ENCODE peak calls at places on chromosomes 1 and 21, in seven cellular contexts. One of them, this sample, is unnamed.

GRCh38 chr1:151165281-151165737 is 393 bp downstream of the LYSMD1 start:
- DNase-seq in K562: no peak
- DNase-seq in Caco-2: no peak
- DNase-seq in choroid plexus epithelial cell: peak; percentile 60
- DNase-seq in adipocyte: peak; percentile 79
- DNase-seq in ovary: peak; percentile 73
- DNase-seq in lung: peak; percentile 51
- DNase-seq in this sample: peak; percentile 48

GRCh38 chr21:21851657-21852056 is 853.4 kb downstream of the NCAM2 start:
- DNase-seq in K562: no peak
- DNase-seq in Caco-2: no peak
- DNase-seq in choroid plexus epithelial cell: peak; percentile 13
- DNase-seq in adipocyte: peak; percentile 25
- DNase-seq in ovary: no peak
- DNase-seq in lung: no peak
- DNase-seq in this sample: no peak

GRCh38 chr1:237732657-237733056 is 158.1 kb downstream of the ZP4 start:
- DNase-seq in K562: no peak
- DNase-seq in Caco-2: no peak
- DNase-seq in choroid plexus epithelial cell: no peak
- DNase-seq in adipocyte: no peak
- DNase-seq in ovary: no peak
- DNase-seq in lung: no peak
- DNase-seq in this sample: no peak

GRCh38 chr1:27600500-27601175 is 3.3 kb downstream of the AHDC1 start:
- DNase-seq in K562: peak; percentile 71
- DNase-seq in Caco-2: no peak
- DNase-seq in choroid plexus epithelial cell: peak; percentile 53
- DNase-seq in adipocyte: peak; percentile 56
- DNase-seq in ovary: no peak
- DNase-seq in lung: no peak
- DNase-seq in this sample: peak; percentile 74

GRCh38 chr1:110576441-110576840 is 29.7 kb downstream of the KCNA2 start:
- DNase-seq in K562: no peak
- DNase-seq in Caco-2: no peak
- DNase-seq in choroid plexus epithelial cell: no peak
- DNase-seq in adipocyte: no peak
- DNase-seq in ovary: no peak
- DNase-seq in lung: no peak
- DNase-seq in this sample: no peak

GRCh38 chr1:205494119-205494518 is 10.3 kb upstream of the CDK18 start:
- DNase-seq in K562: no peak
- DNase-seq in Caco-2: no peak
- DNase-seq in choroid plexus epithelial cell: no peak
- DNase-seq in adipocyte: no peak
- DNase-seq in ovary: no peak
- DNase-seq in lung: no peak
- DNase-seq in this sample: no peak

GRCh38 chr1:232084584-232085223 is 458.1 kb downstream of the DISC1 start:
- DNase-seq in K562: no peak
- DNase-seq in Caco-2: peak; percentile 48
- DNase-seq in choroid plexus epithelial cell: peak; percentile 41
- DNase-seq in adipocyte: peak; percentile 24
- DNase-seq in ovary: no peak
- DNase-seq in lung: no peak
- DNase-seq in this sample: peak; percentile 14

GRCh38 chr1:67393737-67394136 is 36.5 kb downstream of the SERBP1 start:
- DNase-seq in K562: no peak
- DNase-seq in Caco-2: no peak
- DNase-seq in choroid plexus epithelial cell: no peak
- DNase-seq in adipocyte: no peak
- DNase-seq in ovary: no peak
- DNase-seq in lung: no peak
- DNase-seq in this sample: no peak

GRCh38 chr1:27074175-27074780 is 61.6 kb upstream of the TENT5B start:
- DNase-seq in K562: peak; percentile 96
- DNase-seq in Caco-2: no peak
- DNase-seq in choroid plexus epithelial cell: peak; percentile 10
- DNase-seq in adipocyte: no peak
- DNase-seq in ovary: no peak
- DNase-seq in lung: no peak
- DNase-seq in this sample: no peak

DNA sequence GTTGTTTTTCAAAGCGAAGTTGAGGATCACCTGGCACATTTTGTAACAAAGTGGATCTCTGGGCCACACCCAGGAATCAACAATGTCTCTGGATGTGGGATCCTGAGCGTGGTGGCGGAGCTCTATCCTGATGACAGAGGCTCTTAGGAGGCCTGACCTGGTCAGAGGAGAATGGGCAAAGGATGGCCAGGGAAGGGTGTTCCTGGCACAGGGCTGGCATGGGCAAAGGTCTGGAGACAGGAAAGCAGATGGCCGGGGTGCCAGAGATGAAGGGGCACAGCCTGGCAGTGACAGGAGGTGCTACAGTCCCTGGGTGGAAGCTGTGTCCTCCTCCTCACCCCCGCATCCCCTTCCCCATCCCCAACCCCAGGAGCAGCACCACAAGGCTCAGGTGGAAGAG is 20.0 kb upstream of the MFN2 start:
- DNase-seq in K562: no peak
- DNase-seq in Caco-2: no peak
- DNase-seq in choroid plexus epithelial cell: no peak
- DNase-seq in adipocyte: no peak
- DNase-seq in ovary: no peak
- DNase-seq in lung: no peak
- DNase-seq in this sample: no peak
- H3K4me3 ChIP-seq in K562: no peak overlapping the region
- H3K4me3 ChIP-seq in Caco-2: no peak overlapping the region
- H3K4me3 ChIP-seq in choroid plexus epithelial cell: no peak overlapping the region
- H3K4me3 ChIP-seq in adipocyte: no peak overlapping the region
- H3K4me3 ChIP-seq in ovary: no peak overlapping the region
- H3K4me3 ChIP-seq in lung: no peak overlapping the region
- H3K4me3 ChIP-seq in this sample: no peak overlapping the region

GRCh38 chr1:228142616-228143203 is 2.6 kb downstream of the GUK1 start:
- DNase-seq in K562: no peak
- DNase-seq in Caco-2: no peak
- DNase-seq in choroid plexus epithelial cell: no peak
- DNase-seq in adipocyte: no peak
- DNase-seq in ovary: no peak
- DNase-seq in lung: no peak
- DNase-seq in this sample: no peak
- H3K4me3 ChIP-seq in K562: no peak overlapping the region
- H3K4me3 ChIP-seq in Caco-2: no peak overlapping the region
- H3K4me3 ChIP-seq in choroid plexus epithelial cell: no peak overlapping the region
- H3K4me3 ChIP-seq in adipocyte: peak overlapping the region; percentile 97
- H3K4me3 ChIP-seq in ovary: no peak overlapping the region
- H3K4me3 ChIP-seq in lung: no peak overlapping the region
- H3K4me3 ChIP-seq in this sample: no peak overlapping the region

GRCh38 chr1:58248067-58248466 is 298.5 kb downstream of the OMA1 start:
- DNase-seq in K562: no peak
- DNase-seq in Caco-2: no peak
- DNase-seq in choroid plexus epithelial cell: no peak
- DNase-seq in adipocyte: no peak
- DNase-seq in ovary: no peak
- DNase-seq in lung: no peak
- DNase-seq in this sample: no peak

GRCh38 chr1:58249729-58250586 is 296.6 kb downstream of the OMA1 start:
- DNase-seq in K562: peak; percentile 9
- DNase-seq in Caco-2: no peak
- DNase-seq in choroid plexus epithelial cell: peak; percentile 53
- DNase-seq in adipocyte: peak; percentile 29
- DNase-seq in ovary: peak; percentile 43
- DNase-seq in lung: no peak
- DNase-seq in this sample: no peak

GRCh38 chr1:58251415-58252073 is 295.0 kb downstream of the OMA1 start:
- DNase-seq in K562: peak; percentile 56
- DNase-seq in Caco-2: no peak
- DNase-seq in choroid plexus epithelial cell: peak; percentile 13
- DNase-seq in adipocyte: no peak
- DNase-seq in ovary: no peak
- DNase-seq in lung: no peak
- DNase-seq in this sample: peak; percentile 9

GRCh38 chr1:58250587-58250948 is 296.0 kb downstream of the OMA1 start:
- DNase-seq in K562: no peak
- DNase-seq in Caco-2: no peak
- DNase-seq in choroid plexus epithelial cell: no peak
- DNase-seq in adipocyte: no peak
- DNase-seq in ovary: no peak
- DNase-seq in lung: no peak
- DNase-seq in this sample: no peak

GRCh38 chr1:58249371-58249728 is 297.2 kb downstream of the OMA1 start:
- DNase-seq in K562: no peak
- DNase-seq in Caco-2: no peak
- DNase-seq in choroid plexus epithelial cell: no peak
- DNase-seq in adipocyte: no peak
- DNase-seq in ovary: no peak
- DNase-seq in lung: no peak
- DNase-seq in this sample: no peak
- H3K4me3 ChIP-seq in K562: no peak overlapping the region
- H3K4me3 ChIP-seq in Caco-2: no peak overlapping the region
- H3K4me3 ChIP-seq in choroid plexus epithelial cell: no peak overlapping the region
- H3K4me3 ChIP-seq in adipocyte: peak overlapping the region; percentile 47
- H3K4me3 ChIP-seq in ovary: peak overlapping the region; percentile 36
- H3K4me3 ChIP-seq in lung: no peak overlapping the region
- H3K4me3 ChIP-seq in this sample: no peak overlapping the region

GRCh38 chr1:222546548-222547259 is 1.2 kb downstream of the HHIPL2 start:
- DNase-seq in K562: no peak
- DNase-seq in Caco-2: no peak
- DNase-seq in choroid plexus epithelial cell: peak; percentile 78
- DNase-seq in adipocyte: peak; percentile 94
- DNase-seq in ovary: no peak
- DNase-seq in lung: peak; percentile 33
- DNase-seq in this sample: peak; percentile 99
- H3K4me3 ChIP-seq in K562: no peak overlapping the region
- H3K4me3 ChIP-seq in Caco-2: no peak overlapping the region
- H3K4me3 ChIP-seq in choroid plexus epithelial cell: no peak overlapping the region
- H3K4me3 ChIP-seq in adipocyte: peak overlapping the region; percentile 19
- H3K4me3 ChIP-seq in ovary: no peak overlapping the region
- H3K4me3 ChIP-seq in lung: no peak overlapping the region
- H3K4me3 ChIP-seq in this sample: peak overlapping the region; percentile 71

DNA sequence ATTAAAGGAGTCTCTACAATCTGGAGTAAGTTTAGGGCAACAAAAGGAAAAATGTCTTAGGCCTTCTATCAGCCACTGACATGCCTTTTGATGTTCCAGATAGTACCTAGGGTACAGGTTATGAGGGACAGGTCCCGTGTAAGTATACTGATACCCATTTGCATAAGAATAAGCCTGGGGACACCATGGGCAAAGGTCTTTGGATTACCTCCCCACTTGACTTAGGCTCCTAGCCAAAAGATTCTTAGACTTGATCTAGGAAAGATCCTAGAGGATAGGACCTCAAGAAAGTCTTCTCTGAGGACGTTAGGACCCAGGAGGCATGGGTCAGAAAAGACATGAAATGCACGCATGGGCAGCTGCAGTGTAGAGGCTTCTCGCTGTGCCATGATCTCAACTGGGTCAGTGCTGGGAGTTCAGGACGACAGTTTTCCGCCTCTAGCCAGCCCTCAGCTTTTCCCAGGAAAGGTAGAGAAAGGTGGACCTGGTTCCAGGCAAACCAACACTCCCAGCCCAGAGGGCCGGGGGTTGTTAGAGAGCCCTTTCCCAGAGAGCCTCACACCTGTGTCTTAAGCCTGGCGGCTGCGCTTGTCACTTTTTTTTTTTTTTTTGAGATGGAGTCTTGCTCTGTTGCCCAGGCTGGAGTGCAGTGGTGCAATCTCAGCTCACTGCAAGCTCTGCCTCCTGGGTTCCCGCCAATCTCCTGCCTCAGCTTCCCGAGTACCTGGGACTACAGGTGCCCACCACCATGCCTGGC is 26.6 kb downstream of the MSTO1 start:
- DNase-seq in K562: no peak
- DNase-seq in Caco-2: no peak
- DNase-seq in choroid plexus epithelial cell: no peak
- DNase-seq in adipocyte: no peak
- DNase-seq in ovary: no peak
- DNase-seq in lung: no peak
- DNase-seq in this sample: no peak
- H3K4me3 ChIP-seq in K562: no peak overlapping the region
- H3K4me3 ChIP-seq in Caco-2: no peak overlapping the region
- H3K4me3 ChIP-seq in choroid plexus epithelial cell: no peak overlapping the region
- H3K4me3 ChIP-seq in adipocyte: no peak overlapping the region
- H3K4me3 ChIP-seq in ovary: no peak overlapping the region
- H3K4me3 ChIP-seq in lung: no peak overlapping the region
- H3K4me3 ChIP-seq in this sample: no peak overlapping the region

DNA sequence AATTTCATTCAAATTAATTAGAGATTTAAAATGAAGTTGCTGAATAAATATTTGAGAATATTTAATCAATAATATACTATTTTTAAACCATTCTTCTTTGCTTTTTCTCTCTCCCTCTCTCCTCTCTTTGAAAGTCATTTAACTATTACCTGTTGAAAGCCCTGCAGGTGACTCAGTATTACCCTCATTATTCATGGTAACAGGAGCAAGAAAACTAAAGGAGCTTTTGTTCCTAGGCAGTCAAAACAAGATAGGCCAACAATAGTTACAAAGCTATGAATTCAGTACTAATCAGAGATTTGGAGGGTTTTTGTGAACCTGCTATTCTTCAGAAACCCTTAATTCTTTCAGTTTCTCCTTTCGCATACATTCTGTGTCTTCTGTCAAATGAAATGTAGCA is 721.3 kb upstream of the NCAM2 start:
- DNase-seq in K562: no peak
- DNase-seq in Caco-2: no peak
- DNase-seq in choroid plexus epithelial cell: no peak
- DNase-seq in adipocyte: no peak
- DNase-seq in ovary: no peak
- DNase-seq in lung: no peak
- DNase-seq in this sample: no peak
- H3K4me3 ChIP-seq in K562: no peak overlapping the region
- H3K4me3 ChIP-seq in Caco-2: no peak overlapping the region
- H3K4me3 ChIP-seq in choroid plexus epithelial cell: no peak overlapping the region
- H3K4me3 ChIP-seq in adipocyte: no peak overlapping the region
- H3K4me3 ChIP-seq in ovary: no peak overlapping the region
- H3K4me3 ChIP-seq in lung: no peak overlapping the region
- H3K4me3 ChIP-seq in this sample: no peak overlapping the region

GRCh38 chr1:185027252-185027882 is 18.0 kb upstream of the RNF2 start:
- DNase-seq in K562: no peak
- DNase-seq in Caco-2: no peak
- DNase-seq in choroid plexus epithelial cell: no peak
- DNase-seq in adipocyte: no peak
- DNase-seq in ovary: no peak
- DNase-seq in lung: no peak
- DNase-seq in this sample: no peak
- H3K4me3 ChIP-seq in K562: no peak overlapping the region
- H3K4me3 ChIP-seq in Caco-2: no peak overlapping the region
- H3K4me3 ChIP-seq in choroid plexus epithelial cell: no peak overlapping the region
- H3K4me3 ChIP-seq in adipocyte: no peak overlapping the region
- H3K4me3 ChIP-seq in ovary: no peak overlapping the region
- H3K4me3 ChIP-seq in lung: no peak overlapping the region
- H3K4me3 ChIP-seq in this sample: no peak overlapping the region

DNA sequence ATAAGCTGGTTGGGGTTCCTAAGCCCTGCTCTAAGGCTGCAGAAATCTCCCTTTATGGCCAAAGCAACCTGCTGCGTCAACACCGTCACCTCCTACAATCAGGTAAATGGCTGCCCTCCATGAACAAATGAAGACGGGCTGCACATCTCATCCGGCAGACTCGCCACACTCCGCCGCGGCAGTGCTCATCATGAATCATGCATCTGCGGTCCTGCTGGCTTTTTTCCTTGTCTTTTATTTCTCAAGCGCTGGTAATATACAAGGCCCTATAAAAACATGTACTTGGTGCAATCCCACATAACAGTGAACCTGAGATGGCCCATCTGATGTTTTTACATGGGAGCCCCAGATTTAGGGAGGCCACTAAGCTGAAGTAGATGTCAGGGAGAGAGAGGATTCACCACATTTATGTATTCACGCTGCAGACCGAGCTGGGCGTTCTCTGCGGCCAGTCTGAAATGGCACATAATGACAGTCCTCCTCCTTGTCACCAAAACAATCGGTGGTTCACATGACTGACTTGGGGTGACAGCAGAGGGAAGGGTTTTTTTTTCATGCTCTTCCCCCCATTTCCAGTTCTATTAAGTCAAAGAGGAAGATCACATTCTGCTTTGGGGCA is 91.6 kb downstream of the KAZN start:
- DNase-seq in K562: no peak
- DNase-seq in Caco-2: no peak
- DNase-seq in choroid plexus epithelial cell: no peak
- DNase-seq in adipocyte: no peak
- DNase-seq in ovary: no peak
- DNase-seq in lung: no peak
- DNase-seq in this sample: no peak
- H3K4me3 ChIP-seq in K562: no peak overlapping the region
- H3K4me3 ChIP-seq in Caco-2: no peak overlapping the region
- H3K4me3 ChIP-seq in choroid plexus epithelial cell: no peak overlapping the region
- H3K4me3 ChIP-seq in adipocyte: no peak overlapping the region
- H3K4me3 ChIP-seq in ovary: no peak overlapping the region
- H3K4me3 ChIP-seq in lung: no peak overlapping the region
- H3K4me3 ChIP-seq in this sample: no peak overlapping the region